ENCODE peak calls at places on chromosomes 13 and 19, in seven cellular contexts. L is lower lobe of right lung, A is Peyer's patch, X is pancreas, E is heart left ventricle, S is heart right ventricle, G is neural progenitor cell. M is an unnamed sample.

GRCh38 chr13:30111810-30112209 is 195.5 kb downstream of the KATNAL1 start:
- DNase-seq in L (no peak), A (no peak), X (no peak), E (no peak), S (no peak), G (no peak), M (peak; percentile 54)

GRCh38 chr13:73985789-73986188 is 148.4 kb downstream of the KLF12 start:
- DNase-seq in L (no peak), A (no peak), X (no peak), E (no peak), S (no peak), G (no peak), M (no peak)

GRCh38 chr13:28850226-28850625 is 30.1 kb downstream of the MTUS2 start:
- DNase-seq in L (no peak), A (no peak), X (no peak), E (no peak), S (no peak), G (no peak), M (no peak)

GRCh38 chr13:28586585-28587540 is 72.1 kb upstream of the POMP start:
- DNase-seq in L (no peak), A (no peak), X (no peak), E (no peak), S (no peak), G (no peak), M (no peak)

GRCh38 chr13:36801035-36801434 is 18.0 kb upstream of the RFXAP start:
- DNase-seq in L (no peak), A (no peak), X (no peak), E (no peak), S (no peak), G (no peak), M (no peak)

GRCh38 chr19:41328818-41329220 is 18.8 kb downstream of the CCDC97 start:
- DNase-seq in L (no peak), A (no peak), X (no peak), E (no peak), S (no peak), G (no peak), M (no peak)

GRCh38 chr13:60448907-60449510 is 52.0 kb downstream of the TDRD3 start:
- DNase-seq in L (no peak), A (no peak), X (no peak), E (no peak), S (no peak), G (peak; percentile 46), M (no peak)

GRCh38 chr13:49789961-49790360 is 2.5 kb downstream of the KPNA3 start:
- DNase-seq in L (no peak), A (no peak), X (no peak), E (no peak), S (no peak), G (no peak), M (no peak)

GRCh38 chr13:31172535-31172934 is 10.8 kb upstream of the HSPH1 start:
- DNase-seq in L (no peak), A (no peak), X (no peak), E (no peak), S (no peak), G (no peak), M (no peak)

GRCh38 chr19:38277969-38278680 is 13.8 kb downstream of the SPINT2 start:
- DNase-seq in L (peak; percentile 62), A (no peak), X (no peak), E (peak; percentile 83), S (peak; percentile 61), G (no peak), M (no peak)

GRCh38 chr19:37991841-37992248 is 84.8 kb downstream of the SIPA1L3 start:
- DNase-seq in L (peak; percentile 61), A (no peak), X (no peak), E (no peak), S (no peak), G (no peak), M (no peak)

GRCh38 chr19:32458500-32459123 is 53.0 kb downstream of the DPY19L3 start:
- DNase-seq in L (no peak), A (no peak), X (no peak), E (no peak), S (no peak), G (no peak), M (no peak)

GRCh38 chr19:58279042-58279924 is 528 bp downstream of the ZNF8 start:
- DNase-seq in L (peak; percentile 76), A (peak; percentile 68), X (peak; percentile 78), E (peak; percentile 88), S (peak; percentile 82), G (peak; percentile 82), M (peak; percentile 75)

GRCh38 chr13:113845723-113846638 is 17.9 kb downstream of the GAS6 start:
- DNase-seq in L (no peak), A (peak; percentile 34), X (peak; percentile 24), E (no peak), S (no peak), G (no peak), M (no peak)

GRCh38 chr19:13974073-13974472 is 21.8 kb downstream of the DCAF15 start:
- DNase-seq in L (no peak), A (peak; percentile 73), X (no peak), E (no peak), S (no peak), G (peak; percentile 82), M (peak; percentile 93)

GRCh38 chr13:40352807-40353562 is 313.5 kb downstream of the FOXO1 start:
- DNase-seq in L (no peak), A (no peak), X (no peak), E (peak; percentile 55), S (no peak), G (no peak), M (no peak)

GRCh38 chr19:36409841-36410240 is 8.6 kb downstream of the ZFP82 start:
- DNase-seq in L (no peak), A (no peak), X (no peak), E (no peak), S (no peak), G (no peak), M (no peak)

GRCh38 chr19:33402421-33403220 is 29.1 kb downstream of the CEBPG start:
- DNase-seq in L (peak; percentile 45), A (peak; percentile 63), X (peak; percentile 58), E (no peak), S (no peak), G (no peak), M (no peak)

GRCh38 chr19:21115430-21115829 is 26.4 kb upstream of the ZNF431 start:
- DNase-seq in L (no peak), A (no peak), X (no peak), E (no peak), S (no peak), G (no peak), M (no peak)

GRCh38 chr19:35519291-35519690 is 5.8 kb upstream of the DMKN start:
- DNase-seq in L (no peak), A (no peak), X (no peak), E (no peak), S (no peak), G (no peak), M (no peak)

GRCh38 chr19:2438178-2438577 is 10.8 kb upstream of the TIMM13 start:
- DNase-seq in L (no peak), A (no peak), X (no peak), E (no peak), S (no peak), G (no peak), M (no peak)

GRCh38 chr13:114047358-114047881 is 73.5 kb upstream of the C13orf46 start:
- DNase-seq in L (no peak), A (no peak), X (no peak), E (no peak), S (no peak), G (no peak), M (no peak)

GRCh38 chr19:14614099-14614412 is 31.2 kb downstream of the CLEC17A start:
- DNase-seq in L (peak; percentile 63), A (no peak), X (no peak), E (no peak), S (no peak), G (no peak), M (no peak)

GRCh38 chr13:39485314-39485700 is 117.7 kb downstream of the LHFPL6 start:
- DNase-seq in L (no peak), A (no peak), X (no peak), E (no peak), S (no peak), G (no peak), M (no peak)

GRCh38 chr13:76991432-76991795 is 467 bp upstream of the CLN5 start:
- DNase-seq in L (peak; percentile 60), A (no peak), X (no peak), E (peak; percentile 44), S (peak; percentile 30), G (peak; percentile 5), M (no peak)

GRCh38 chr19:40754611-40755247 is 3.7 kb downstream of the SNRPA start:
- DNase-seq in L (no peak), A (peak; percentile 74), X (no peak), E (no peak), S (no peak), G (no peak), M (no peak)

GRCh38 chr13:33479066-33479465 is 193.5 kb upstream of the STARD13 start:
- DNase-seq in L (no peak), A (no peak), X (no peak), E (no peak), S (no peak), G (no peak), M (no peak)

GRCh38 chr13:72696590-72696989 is 30.8 kb downstream of the MZT1 start:
- DNase-seq in L (no peak), A (no peak), X (no peak), E (no peak), S (no peak), G (no peak), M (no peak)
- TF ChIP-seq CTCF in L (peak; percentile 31), A (no peak), X (peak; percentile 22), E (peak; percentile 43), S (peak; percentile 32), G (peak; percentile 40), M (no peak)

DNA sequence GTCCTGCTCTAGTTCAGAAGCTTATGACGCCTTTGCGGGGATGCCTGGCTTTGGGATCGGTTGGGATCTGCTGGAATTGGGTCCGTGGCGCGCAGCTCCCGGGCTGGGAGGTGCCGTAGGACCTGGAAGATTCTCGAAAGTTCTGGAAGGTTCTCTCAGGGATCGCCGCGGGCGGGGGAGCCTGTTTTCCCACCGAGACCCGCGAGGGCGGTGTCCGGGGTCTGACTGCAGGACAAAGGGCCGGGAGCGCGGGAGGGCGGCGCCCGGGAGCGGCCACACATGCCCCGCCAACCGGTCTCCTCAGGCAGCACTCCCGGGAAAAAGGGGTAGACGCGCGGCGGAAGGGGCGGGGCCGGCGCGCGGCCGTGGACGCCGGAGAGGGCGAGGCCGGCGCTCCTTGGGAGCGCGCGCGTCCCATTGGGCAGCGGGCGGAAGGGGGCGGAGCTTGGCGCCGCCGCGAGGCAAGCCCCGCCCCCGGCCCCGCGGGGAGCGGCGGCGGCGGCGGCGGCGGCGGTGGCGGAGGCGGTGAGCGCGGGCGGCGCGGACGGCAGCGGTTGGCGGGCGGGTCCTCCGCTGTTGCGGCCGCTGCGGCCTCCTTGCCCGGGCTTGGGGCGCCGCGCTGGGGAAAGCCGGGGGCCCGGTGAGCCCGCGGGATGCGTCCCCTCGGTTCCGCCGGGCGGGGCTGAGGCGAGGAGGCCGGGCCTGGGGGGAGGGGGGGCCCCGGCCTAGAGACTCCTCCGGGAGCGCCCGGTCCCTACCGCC is 29.0 kb upstream of the NDUFS7 start:
- DNase-seq in L (peak; percentile 91), A (peak; percentile 94), X (peak; percentile 97), E (peak; percentile 91), S (peak; percentile 93), G (peak; percentile 97), M (peak; percentile 91)
- TF ChIP-seq CTCF in L (no peak), A (no peak), X (no peak), E (no peak), S (no peak), G (peak; percentile 17), M (no peak)

GRCh38 chr13:110137677-110138008 is 169.3 kb downstream of the COL4A1 start:
- DNase-seq in L (peak; percentile 54), A (no peak), X (no peak), E (peak; percentile 75), S (peak; percentile 51), G (peak; percentile 43), M (no peak)
- TF ChIP-seq CTCF in L (peak; percentile 48), A (no peak), X (no peak), E (peak; percentile 56), S (peak; percentile 47), G (peak; percentile 51), M (peak; percentile 38)

GRCh38 chr19:45638930-45639729 is at the start of gene EML2:
- DNase-seq in L (peak; percentile 72), A (peak; percentile 78), X (peak; percentile 81), E (peak; percentile 57), S (peak; percentile 55), G (peak; percentile 94), M (peak; percentile 95)
- TF ChIP-seq CTCF in L (peak; percentile 10), A (no peak), X (no peak), E (no peak), S (no peak), G (peak; percentile 53), M (peak; percentile 47)